ENCODE peak calls at places on chromosomes 3 and 15, in five cellular contexts. One of them, this sample, is unnamed.

GRCh38 chr3:139887431-139887830 is 47.6 kb upstream of the CLSTN2 start:
- DNase-seq in H1: no peak
- DNase-seq in IMR-90: no peak
- DNase-seq in H9: no peak
- DNase-seq in mesenchymal stem cell: no peak
- DNase-seq in this sample: no peak

GRCh38 chr3:135148431-135148830 is 353.4 kb downstream of the EPHB1 start:
- DNase-seq in H1: no peak
- DNase-seq in IMR-90: no peak
- DNase-seq in H9: no peak
- DNase-seq in mesenchymal stem cell: no peak
- DNase-seq in this sample: no peak

GRCh38 chr15:40847225-40847961 is 3.5 kb downstream of the SPINT1 start:
- DNase-seq in H1: no peak
- DNase-seq in IMR-90: peak; percentile 28
- DNase-seq in H9: peak; percentile 80
- DNase-seq in mesenchymal stem cell: peak; percentile 63
- DNase-seq in this sample: no peak

GRCh38 chr3:177596822-177597271 is 399.6 kb upstream of the TBL1XR1 start:
- DNase-seq in H1: no peak
- DNase-seq in IMR-90: no peak
- DNase-seq in H9: no peak
- DNase-seq in mesenchymal stem cell: no peak
- DNase-seq in this sample: no peak

GRCh38 chr3:127064391-127065137 is 81.6 kb downstream of the PLXNA1 start:
- DNase-seq in H1: no peak
- DNase-seq in IMR-90: peak; percentile 54
- DNase-seq in H9: no peak
- DNase-seq in mesenchymal stem cell: peak; percentile 40
- DNase-seq in this sample: no peak

GRCh38 chr3:198046120-198046857 is 86.3 kb downstream of the LMLN start:
- DNase-seq in H1: no peak
- DNase-seq in IMR-90: no peak
- DNase-seq in H9: no peak
- DNase-seq in mesenchymal stem cell: no peak
- DNase-seq in this sample: no peak

GRCh38 chr3:116951610-116952009 is 242.0 kb downstream of the TUSC7 start:
- DNase-seq in H1: no peak
- DNase-seq in IMR-90: peak; percentile 24
- DNase-seq in H9: no peak
- DNase-seq in mesenchymal stem cell: peak; percentile 28
- DNase-seq in this sample: no peak

GRCh38 chr3:40588406-40588805 is 63.6 kb downstream of the ZNF621 start:
- DNase-seq in H1: no peak
- DNase-seq in IMR-90: no peak
- DNase-seq in H9: peak; percentile 68
- DNase-seq in mesenchymal stem cell: no peak
- DNase-seq in this sample: no peak

GRCh38 chr3:71547254-71548198 is 36.0 kb downstream of the FOXP1 start:
- DNase-seq in H1: no peak
- DNase-seq in IMR-90: no peak
- DNase-seq in H9: no peak
- DNase-seq in mesenchymal stem cell: peak; percentile 35
- DNase-seq in this sample: no peak

GRCh38 chr3:67493808-67494207 is 160.6 kb downstream of the SUCLG2 start:
- DNase-seq in H1: no peak
- DNase-seq in IMR-90: no peak
- DNase-seq in H9: no peak
- DNase-seq in mesenchymal stem cell: no peak
- DNase-seq in this sample: no peak

GRCh38 chr15:46039703-46040102 is 404.9 kb downstream of the SQOR start:
- DNase-seq in H1: no peak
- DNase-seq in IMR-90: no peak
- DNase-seq in H9: no peak
- DNase-seq in mesenchymal stem cell: no peak
- DNase-seq in this sample: no peak

GRCh38 chr15:98865397-98866339 is 141.9 kb downstream of the PGPEP1L start:
- DNase-seq in H1: no peak
- DNase-seq in IMR-90: peak; percentile 68
- DNase-seq in H9: peak; percentile 63
- DNase-seq in mesenchymal stem cell: peak; percentile 44
- DNase-seq in this sample: no peak

GRCh38 chr15:48040166-48040817 is 80.5 kb upstream of the SLC24A5 start:
- DNase-seq in H1: no peak
- DNase-seq in IMR-90: peak; percentile 9
- DNase-seq in H9: no peak
- DNase-seq in mesenchymal stem cell: peak; percentile 61
- DNase-seq in this sample: no peak

GRCh38 chr3:23372296-23372695 is 169.2 kb downstream of the UBE2E2 start:
- DNase-seq in H1: no peak
- DNase-seq in IMR-90: no peak
- DNase-seq in H9: no peak
- DNase-seq in mesenchymal stem cell: peak; percentile 21
- DNase-seq in this sample: no peak

GRCh38 chr3:12352253-12352652 is 63.4 kb downstream of the PPARG start:
- DNase-seq in H1: no peak
- DNase-seq in IMR-90: no peak
- DNase-seq in H9: no peak
- DNase-seq in mesenchymal stem cell: no peak
- DNase-seq in this sample: no peak
- H3K4me1 ChIP-seq in H1: no peaks in the 10 kb centered on the region
- H3K4me1 ChIP-seq in IMR-90: peaks cover 2% of the 10 kb centered on the region
- H3K4me1 ChIP-seq in H9: peaks cover 3% of the 10 kb centered on the region
- H3K4me1 ChIP-seq in mesenchymal stem cell: no peaks in the 10 kb centered on the region
- H3K4me1 ChIP-seq in this sample: no peaks in the 10 kb centered on the region

GRCh38 chr15:61545763-61546162 is 316.7 kb upstream of the RORA start:
- DNase-seq in H1: no peak
- DNase-seq in IMR-90: no peak
- DNase-seq in H9: no peak
- DNase-seq in mesenchymal stem cell: no peak
- DNase-seq in this sample: no peak

DNA sequence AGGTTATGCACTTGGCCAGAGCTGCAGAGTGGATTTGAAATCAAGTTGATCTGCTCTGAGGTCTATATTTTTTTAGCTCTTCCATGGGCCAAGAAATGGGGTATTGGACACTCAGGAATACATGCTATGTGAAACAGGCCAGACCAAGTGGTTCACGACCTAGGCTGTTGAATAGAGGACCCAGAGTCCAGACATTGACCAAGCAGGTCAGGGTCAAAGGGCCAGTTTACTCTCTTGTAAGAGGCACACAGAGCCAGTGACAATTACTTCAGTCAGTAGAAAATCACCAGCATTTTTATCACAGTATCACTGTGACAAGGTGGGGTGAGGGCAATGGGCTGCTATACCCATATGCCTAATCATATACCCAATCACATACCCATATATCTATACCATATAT is 320.6 kb upstream of the RORA start:
- DNase-seq in H1: no peak
- DNase-seq in IMR-90: no peak
- DNase-seq in H9: no peak
- DNase-seq in mesenchymal stem cell: no peak
- DNase-seq in this sample: no peak
- H4K91ac ChIP-seq in H1: no peak overlapping the region
- H4K91ac ChIP-seq in IMR-90: no peak overlapping the region
- H4K91ac ChIP-seq in H9: no peak overlapping the region
- H4K91ac ChIP-seq in mesenchymal stem cell: no peak overlapping the region
- H4K91ac ChIP-seq in this sample: no peak overlapping the region

GRCh38 chr3:9276761-9277370 is 27.4 kb upstream of the SRGAP3 start:
- DNase-seq in H1: no peak
- DNase-seq in IMR-90: no peak
- DNase-seq in H9: no peak
- DNase-seq in mesenchymal stem cell: no peak
- DNase-seq in this sample: no peak
- H3K18ac ChIP-seq in H1: no peak overlapping the region
- H3K18ac ChIP-seq in IMR-90: no peak overlapping the region
- H3K18ac ChIP-seq in H9: no peak overlapping the region
- H3K18ac ChIP-seq in mesenchymal stem cell: no peak overlapping the region
- H3K18ac ChIP-seq in this sample: no peak overlapping the region

DNA sequence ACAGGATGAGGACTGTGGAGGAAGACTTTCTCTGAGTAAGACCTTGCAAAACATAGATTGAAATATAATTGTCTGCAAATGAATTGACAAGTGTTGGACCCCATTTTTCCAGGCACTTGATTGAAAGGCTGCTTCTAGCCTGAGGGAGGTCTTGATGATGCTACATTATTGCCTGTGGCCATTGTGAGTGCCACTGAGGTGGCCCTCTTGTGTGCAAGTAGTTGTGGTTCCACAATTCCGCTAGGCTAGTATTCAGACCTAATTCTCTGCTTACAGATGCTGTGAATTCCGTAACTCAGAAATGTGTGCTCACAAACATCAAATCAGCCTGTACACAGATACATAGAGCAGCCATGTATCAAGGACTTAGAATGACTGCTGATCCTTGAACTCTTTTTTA is 34.6 kb downstream of the FNDC3B start:
- DNase-seq in H1: no peak
- DNase-seq in IMR-90: no peak
- DNase-seq in H9: no peak
- DNase-seq in mesenchymal stem cell: no peak
- DNase-seq in this sample: no peak
- H3K4me1 ChIP-seq in H1: peaks cover 2% of the 10 kb centered on the region
- H3K4me1 ChIP-seq in IMR-90: peaks cover 9% of the 10 kb centered on the region
- H3K4me1 ChIP-seq in H9: peaks cover 5% of the 10 kb centered on the region
- H3K4me1 ChIP-seq in mesenchymal stem cell: peaks cover 3% of the 10 kb centered on the region
- H3K4me1 ChIP-seq in this sample: peaks cover 17% of the 10 kb centered on the region

GRCh38 chr3:47010050-47010712 is 30.7 kb downstream of the NBEAL2 start:
- DNase-seq in H1: no peak
- DNase-seq in IMR-90: no peak
- DNase-seq in H9: no peak
- DNase-seq in mesenchymal stem cell: no peak
- DNase-seq in this sample: no peak
- H4K91ac ChIP-seq in H1: peak overlapping the region; percentile 87
- H4K91ac ChIP-seq in IMR-90: peak overlapping the region; percentile 93
- H4K91ac ChIP-seq in H9: peak overlapping the region; percentile 23
- H4K91ac ChIP-seq in mesenchymal stem cell: peak overlapping the region; percentile 91
- H4K91ac ChIP-seq in this sample: no peak overlapping the region

GRCh38 chr3:184017672-184018423 is at the start of gene ABCC5:
- DNase-seq in H1: peak; percentile 81
- DNase-seq in IMR-90: peak; percentile 91
- DNase-seq in H9: peak; percentile 96
- DNase-seq in mesenchymal stem cell: peak; percentile 93
- DNase-seq in this sample: peak; percentile 91
- H3K18ac ChIP-seq in H1: peak within 1 kb of the TSS; percentile 97
- H3K18ac ChIP-seq in IMR-90: peak within 1 kb of the TSS; percentile 75
- H3K18ac ChIP-seq in H9: peak within 1 kb of the TSS; percentile 84
- H3K18ac ChIP-seq in mesenchymal stem cell: peak within 1 kb of the TSS; percentile 98
- H3K18ac ChIP-seq in this sample: peak within 1 kb of the TSS; percentile 99

GRCh38 chr3:32867954-32868353 is 50.2 kb downstream of the TRIM71 start:
- DNase-seq in H1: no peak
- DNase-seq in IMR-90: no peak
- DNase-seq in H9: no peak
- DNase-seq in mesenchymal stem cell: no peak
- DNase-seq in this sample: no peak
- H3K4me1 ChIP-seq in H1: peaks cover 70% of the 10 kb centered on the region
- H3K4me1 ChIP-seq in IMR-90: no peaks in the 10 kb centered on the region
- H3K4me1 ChIP-seq in H9: peaks cover 39% of the 10 kb centered on the region
- H3K4me1 ChIP-seq in mesenchymal stem cell: peaks cover 6% of the 10 kb centered on the region
- H3K4me1 ChIP-seq in this sample: peaks cover 51% of the 10 kb centered on the region

GRCh38 chr3:128489860-128490649 is 2.9 kb downstream of the GATA2 start:
- DNase-seq in H1: no peak
- DNase-seq in IMR-90: no peak
- DNase-seq in H9: peak; percentile 71
- DNase-seq in mesenchymal stem cell: peak; percentile 49
- DNase-seq in this sample: no peak
- H4K91ac ChIP-seq in H1: no peak overlapping the region
- H4K91ac ChIP-seq in IMR-90: no peak overlapping the region
- H4K91ac ChIP-seq in H9: no peak overlapping the region
- H4K91ac ChIP-seq in mesenchymal stem cell: no peak overlapping the region
- H4K91ac ChIP-seq in this sample: no peak overlapping the region

GRCh38 chr3:191972714-191973398 is 511.9 kb downstream of the PYDC2 start:
- DNase-seq in H1: no peak
- DNase-seq in IMR-90: no peak
- DNase-seq in H9: no peak
- DNase-seq in mesenchymal stem cell: no peak
- DNase-seq in this sample: no peak
- H3K18ac ChIP-seq in H1: no peak overlapping the region
- H3K18ac ChIP-seq in IMR-90: no peak overlapping the region
- H3K18ac ChIP-seq in H9: no peak overlapping the region
- H3K18ac ChIP-seq in mesenchymal stem cell: no peak overlapping the region
- H3K18ac ChIP-seq in this sample: peak overlapping the region; percentile 74

DNA sequence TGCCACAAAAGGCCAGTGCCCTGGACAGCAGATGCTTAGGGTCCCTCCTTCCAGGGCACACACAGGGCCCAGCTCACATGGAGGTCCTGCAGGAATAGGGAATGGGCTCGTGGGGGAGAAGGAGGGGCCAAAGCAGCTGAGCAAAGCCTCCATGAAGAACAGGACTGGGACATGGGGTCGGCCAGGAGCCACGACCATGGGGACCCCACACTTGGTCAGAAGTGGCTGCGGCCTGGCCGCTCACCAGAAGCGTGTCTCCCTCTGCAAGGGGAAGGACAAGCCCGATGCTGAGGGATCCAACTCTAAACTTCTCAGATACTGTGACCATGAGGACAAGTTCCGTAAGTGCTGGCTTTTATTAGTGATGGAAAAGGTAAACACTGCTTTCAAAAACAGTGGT is 15.3 kb downstream of the RBPMS2 start:
- DNase-seq in H1: no peak
- DNase-seq in IMR-90: no peak
- DNase-seq in H9: no peak
- DNase-seq in mesenchymal stem cell: no peak
- DNase-seq in this sample: no peak
- H3K4me1 ChIP-seq in H1: peaks cover 20% of the 10 kb centered on the region
- H3K4me1 ChIP-seq in IMR-90: no peaks in the 10 kb centered on the region
- H3K4me1 ChIP-seq in H9: peaks cover 8% of the 10 kb centered on the region
- H3K4me1 ChIP-seq in mesenchymal stem cell: no peaks in the 10 kb centered on the region
- H3K4me1 ChIP-seq in this sample: no peaks in the 10 kb centered on the region

This sample was measured in neuronal stem cell.